ENCODE peak calls at places on chromosome X, in four cellular contexts. One of them, this sample, is unnamed.

GRCh38 chrX:151977009-151977408 is 2.5 kb upstream of the GABRE start:
- DNase-seq in iPS DF 6.9: no peak
- DNase-seq in tibial artery: no peak
- DNase-seq in Panc1: no peak
- DNase-seq in this sample: no peak

GRCh38 chrX:16774746-16775145 is 11.5 kb upstream of the TXLNG start:
- DNase-seq in iPS DF 6.9: no peak
- DNase-seq in tibial artery: no peak
- DNase-seq in Panc1: no peak
- DNase-seq in this sample: no peak

GRCh38 chrX:110210417-110211139 is 107.3 kb downstream of the AMMECR1 start:
- DNase-seq in iPS DF 6.9: no peak
- DNase-seq in tibial artery: no peak
- DNase-seq in Panc1: no peak
- DNase-seq in this sample: no peak

GRCh38 chrX:45351478-45351877 is 150.8 kb upstream of the DIPK2B start:
- DNase-seq in iPS DF 6.9: no peak
- DNase-seq in tibial artery: no peak
- DNase-seq in Panc1: no peak
- DNase-seq in this sample: no peak

GRCh38 chrX:74343970-74344622 is 40.1 kb downstream of the ZCCHC13 start:
- DNase-seq in iPS DF 6.9: peak
- DNase-seq in tibial artery: peak
- DNase-seq in Panc1: peak
- DNase-seq in this sample: peak

GRCh38 chrX:138711399-138712347 is at the start of gene FGF13:
- DNase-seq in iPS DF 6.9: peak
- DNase-seq in tibial artery: peak
- DNase-seq in Panc1: no peak
- DNase-seq in this sample: no peak

GRCh38 chrX:57951666-57952319 is 41.5 kb upstream of the ZXDA start:
- DNase-seq in iPS DF 6.9: no peak
- DNase-seq in tibial artery: peak
- DNase-seq in Panc1: no peak
- DNase-seq in this sample: no peak

GRCh38 chrX:101550825-101551767 is 749 bp downstream of the ARMCX1 start:
- DNase-seq in iPS DF 6.9: no peak
- DNase-seq in tibial artery: peak
- DNase-seq in Panc1: no peak
- DNase-seq in this sample: no peak

GRCh38 chrX:10526442-10526841 is 93.9 kb downstream of the MID1 start:
- DNase-seq in iPS DF 6.9: no peak
- DNase-seq in tibial artery: no peak
- DNase-seq in Panc1: no peak
- DNase-seq in this sample: no peak

GRCh38 chrX:78384486-78384885 is 57.1 kb upstream of the CYSLTR1 start:
- DNase-seq in iPS DF 6.9: no peak
- DNase-seq in tibial artery: no peak
- DNase-seq in Panc1: no peak
- DNase-seq in this sample: no peak

GRCh38 chrX:17779434-17779833 is 42.1 kb downstream of the SCML1 start:
- DNase-seq in iPS DF 6.9: no peak
- DNase-seq in tibial artery: no peak
- DNase-seq in Panc1: no peak
- DNase-seq in this sample: no peak

GRCh38 chrX:147550217-147550616 is 361.5 kb upstream of the FMR1 start:
- DNase-seq in iPS DF 6.9: no peak
- DNase-seq in tibial artery: no peak
- DNase-seq in Panc1: no peak
- DNase-seq in this sample: no peak

GRCh38 chrX:143632625-143633387 is 3.1 kb downstream of the SLITRK4 start:
- DNase-seq in iPS DF 6.9: no peak
- DNase-seq in tibial artery: peak
- DNase-seq in Panc1: no peak
- DNase-seq in this sample: no peak

GRCh38 chrX:109952050-109952449 is 50.9 kb upstream of the TMEM164 start:
- DNase-seq in iPS DF 6.9: no peak
- DNase-seq in tibial artery: no peak
- DNase-seq in Panc1: no peak
- DNase-seq in this sample: no peak

GRCh38 chrX:42684062-42684461 is 93.9 kb downstream of the PPP1R2C start:
- DNase-seq in iPS DF 6.9: no peak
- DNase-seq in tibial artery: no peak
- DNase-seq in Panc1: no peak
- DNase-seq in this sample: no peak

GRCh38 chrX:11509786-11510185 is 155.9 kb downstream of the ARHGAP6 start:
- DNase-seq in iPS DF 6.9: no peak
- DNase-seq in tibial artery: no peak
- DNase-seq in Panc1: no peak
- DNase-seq in this sample: no peak